ENCODE peak calls at places on chromosomes 12 and 14, in seven cellular contexts. R is IMR-90, X is mesenchymal stem cell, D is H1, T is neuronal stem cell, C is H9, E is trophoblast cell. G is an unnamed sample.

GRCh38 chr12:238116-238515 is 24.2 kb upstream of the SLC6A12 start:
- DNase-seq in R (no peak), X (no peak), D (no peak), T (no peak), C (no peak), E (no peak), G (no peak)

GRCh38 chr12:44550377-44550776 is 325.7 kb downstream of the NELL2 start:
- DNase-seq in R (no peak), X (no peak), D (no peak), T (no peak), C (no peak), E (no peak), G (no peak)

GRCh38 chr14:85607571-85608219 is 77.8 kb downstream of the FLRT2 start:
- DNase-seq in R (peak; percentile 97), X (peak; percentile 98), D (no peak), T (no peak), C (no peak), E (no peak), G (no peak)

GRCh38 chr12:124496584-124496983 is 70.8 kb downstream of the NCOR2 start:
- DNase-seq in R (peak; percentile 28), X (peak; percentile 24), D (no peak), T (no peak), C (no peak), E (no peak), G (peak; percentile 71)

GRCh38 chr14:88986146-88986841 is 161.8 kb downstream of the TTC8 start:
- DNase-seq in R (peak; percentile 82), X (peak; percentile 65), D (no peak), T (no peak), C (no peak), E (no peak), G (no peak)

GRCh38 chr14:91223028-91223783 is 21.3 kb downstream of the GPR68 start:
- DNase-seq in R (no peak), X (no peak), D (no peak), T (no peak), C (no peak), E (no peak), G (no peak)

GRCh38 chr14:68716698-68717097 is 76.2 kb downstream of the ZFP36L1 start:
- DNase-seq in R (no peak), X (no peak), D (no peak), T (no peak), C (no peak), E (peak; percentile 60), G (peak; percentile 39)

GRCh38 chr12:131803995-131804521 is 24.1 kb upstream of the MMP17 start:
- DNase-seq in R (peak; percentile 60), X (no peak), D (no peak), T (no peak), C (no peak), E (no peak), G (no peak)

GRCh38 chr12:112107306-112107705 is 1.3 kb downstream of the NAA25 start:
- DNase-seq in R (no peak), X (no peak), D (no peak), T (no peak), C (no peak), E (no peak), G (no peak)

GRCh38 chr12:115249878-115250277 is 565.9 kb upstream of the TBX3 start:
- DNase-seq in R (no peak), X (no peak), D (no peak), T (no peak), C (no peak), E (no peak), G (no peak)

GRCh38 chr12:89299417-89299816 is 52.9 kb downstream of the DUSP6 start:
- DNase-seq in R (no peak), X (no peak), D (no peak), T (no peak), C (no peak), E (no peak), G (no peak)

GRCh38 chr14:32779845-32780244 is 158.8 kb upstream of the NPAS3 start:
- DNase-seq in R (no peak), X (peak; percentile 23), D (no peak), T (no peak), C (no peak), E (no peak), G (no peak)

GRCh38 chr14:55097894-55098560 is 31.0 kb upstream of the LGALS3 start:
- DNase-seq in R (no peak), X (no peak), D (no peak), T (no peak), C (no peak), E (no peak), G (no peak)

GRCh38 chr12:104667139-104667538 is 210.4 kb downstream of the CHST11 start:
- DNase-seq in R (peak; percentile 14), X (peak; percentile 73), D (no peak), T (no peak), C (no peak), E (no peak), G (no peak)

GRCh38 chr12:12881495-12881894 is 9.9 kb upstream of the GPRC5A start:
- DNase-seq in R (peak; percentile 79), X (no peak), D (no peak), T (no peak), C (no peak), E (no peak), G (no peak)

GRCh38 chr14:76782885-76783566 is 21.8 kb downstream of the VASH1 start:
- DNase-seq in R (no peak), X (peak; percentile 44), D (peak; percentile 29), T (no peak), C (peak; percentile 22), E (no peak), G (peak; percentile 67)

GRCh38 chr14:93884950-93885349 is 42.2 kb upstream of the FAM181A start:
- DNase-seq in R (no peak), X (no peak), D (no peak), T (no peak), C (no peak), E (no peak), G (no peak)

GRCh38 chr12:106086696-106087095 is 52.1 kb downstream of the NUAK1 start:
- DNase-seq in R (no peak), X (no peak), D (no peak), T (no peak), C (no peak), E (no peak), G (no peak)

GRCh38 chr12:16281157-16281556 is 3.7 kb upstream of the SLC15A5 start:
- DNase-seq in R (no peak), X (no peak), D (no peak), T (no peak), C (no peak), E (peak; percentile 15), G (no peak)

GRCh38 chr12:63400746-63401145 is 249.7 kb upstream of the AVPR1A start:
- DNase-seq in R (peak; percentile 24), X (no peak), D (no peak), T (no peak), C (no peak), E (no peak), G (no peak)

GRCh38 chr14:64806202-64806861 is 73.4 kb downstream of the SPTB start:
- DNase-seq in R (peak; percentile 92), X (peak; percentile 83), D (no peak), T (no peak), C (no peak), E (no peak), G (no peak)

GRCh38 chr12:92369643-92370042 is 224.0 kb upstream of the BTG1 start:
- DNase-seq in R (no peak), X (no peak), D (no peak), T (no peak), C (no peak), E (no peak), G (no peak)

GRCh38 chr12:46174061-46174662 is 94.7 kb downstream of the SLC38A1 start:
- DNase-seq in R (no peak), X (no peak), D (no peak), T (no peak), C (no peak), E (no peak), G (no peak)

GRCh38 chr12:55829967-55830600 is 697 bp upstream of the DNAJC14 start:
- DNase-seq in R (no peak), X (no peak), D (peak; percentile 84), T (no peak), C (peak; percentile 70), E (no peak), G (peak; percentile 71)

GRCh38 chr14:74240794-74241610 is 1.8 kb downstream of the VSX2 start:
- DNase-seq in R (no peak), X (peak; percentile 16), D (peak; percentile 81), T (no peak), C (peak; percentile 47), E (no peak), G (peak; percentile 42)

GRCh38 chr14:35534130-35534883 is at the start of gene INSM2:
- DNase-seq in R (peak; percentile 5), X (no peak), D (no peak), T (peak; percentile 42), C (no peak), E (peak; percentile 1), G (peak; percentile 2)

GRCh38 chr12:96289067-96289466 is 94.9 kb downstream of the ELK3 start:
- DNase-seq in R (no peak), X (no peak), D (no peak), T (no peak), C (no peak), E (no peak), G (no peak)

GRCh38 chr12:96294831-96295230 is 100.7 kb downstream of the ELK3 start:
- DNase-seq in R (peak; percentile 53), X (peak; percentile 31), D (no peak), T (no peak), C (no peak), E (no peak), G (no peak)

GRCh38 chr12:96297504-96297903 is 102.7 kb downstream of the CDK17 start:
- DNase-seq in R (no peak), X (no peak), D (no peak), T (no peak), C (no peak), E (no peak), G (no peak)

GRCh38 chr12:96295532-96296160 is 101.5 kb downstream of the ELK3 start:
- DNase-seq in R (no peak), X (no peak), D (no peak), T (no peak), C (no peak), E (no peak), G (no peak)

GRCh38 chr12:96293093-96293492 is 98.9 kb downstream of the ELK3 start:
- DNase-seq in R (no peak), X (no peak), D (no peak), T (no peak), C (no peak), E (no peak), G (no peak)
- H2AK5ac ChIP-seq in R (no peak overlapping the region), X (no peak overlapping the region), D (no peak overlapping the region), T (no peak overlapping the region), C (no peak overlapping the region), E (no peak overlapping the region), G (no peak overlapping the region)

GRCh38 chr12:87953257-87953860 is 75.8 kb downstream of the C12orf50 start:
- DNase-seq in R (peak; percentile 71), X (peak; percentile 53), D (no peak), T (peak; percentile 36), C (no peak), E (peak; percentile 3), G (peak; percentile 67)
- H2AK5ac ChIP-seq in R (no peak overlapping the region), X (no peak overlapping the region), D (no peak overlapping the region), T (no peak overlapping the region), C (no peak overlapping the region), E (no peak overlapping the region), G (no peak overlapping the region)

GRCh38 chr12:109098671-109099070 is 1.3 kb downstream of the UNG start:
- DNase-seq in R (no peak), X (no peak), D (no peak), T (no peak), C (no peak), E (no peak), G (peak; percentile 28)
- H2AK5ac ChIP-seq in R (no peak overlapping the region), X (no peak overlapping the region), D (no peak overlapping the region), T (no peak overlapping the region), C (no peak overlapping the region), E (no peak overlapping the region), G (no peak overlapping the region)

GRCh38 chr12:117981267-117981666 is 12.5 kb upstream of the KSR2 start:
- DNase-seq in R (no peak), X (no peak), D (no peak), T (no peak), C (no peak), E (no peak), G (no peak)
- H2AK5ac ChIP-seq in R (no peak overlapping the region), X (no peak overlapping the region), D (no peak overlapping the region), T (no peak overlapping the region), C (no peak overlapping the region), E (no peak overlapping the region), G (no peak overlapping the region)

G was measured in mesendoderm.